ENCODE peak calls at places on chromosomes 2 and 18, in ten cellular contexts. X, F, R, Y, D, K, W, H, J and U are unnamed samples.

GRCh38 chr2:109020217-109020637 is 31.2 kb upstream of the EDAR start:
- DNase-seq in J (peak), D (no peak), R (no peak), W (no peak), K (peak), F (peak), H (no peak), Y (no peak), X (no peak), U (no peak)

GRCh38 chr2:24104110-24104650 is 19.0 kb downstream of the PFN4 start:
- DNase-seq in J (no peak), H (no peak), X (no peak), R (no peak), F (no peak), Y (no peak), K (no peak), W (no peak), D (no peak), U (no peak)

GRCh38 chr2:196268022-196268421 is 96.6 kb upstream of the STK17B start:
- DNase-seq in K (no peak), H (no peak), D (no peak), W (no peak), R (no peak), Y (no peak), F (no peak), X (no peak), J (no peak), U (no peak)

GRCh38 chr2:159562248-159562647 is 54.1 kb downstream of the BAZ2B start:
- DNase-seq in X (no peak), H (no peak), W (no peak), K (peak), F (peak), J (peak), Y (no peak), D (no peak), R (no peak), U (no peak)

GRCh38 chr18:56721491-56721890 is 70.3 kb downstream of the WDR7 start:
- DNase-seq in R (no peak), W (no peak), K (peak), F (no peak), J (peak), H (no peak), X (no peak), D (no peak), Y (no peak), U (no peak)

GRCh38 chr18:75730249-75730648 is 302.7 kb upstream of the SMIM21 start:
- DNase-seq in X (no peak), W (no peak), H (no peak), F (no peak), Y (no peak), J (no peak), K (no peak), D (no peak), R (no peak), U (no peak)

GRCh38 chr2:29063646-29064372 is 10.5 kb downstream of the PCARE start:
- DNase-seq in Y (no peak), R (no peak), X (no peak), F (peak), K (peak), W (no peak), D (peak), H (no peak), J (peak), U (no peak)

GRCh38 chr18:3877678-3878077 is 427.7 kb downstream of the TGIF1 start:
- DNase-seq in F (no peak), Y (no peak), J (peak), X (no peak), D (no peak), W (no peak), K (no peak), R (no peak), H (no peak), U (no peak)

GRCh38 chr2:239157269-239157668 is 243.6 kb downstream of the HDAC4 start:
- DNase-seq in H (no peak), J (no peak), K (no peak), F (no peak), R (peak), Y (no peak), W (no peak), D (peak), X (no peak), U (no peak)